ENCODE peak calls at places on chromosomes 5 and 9, in four cellular contexts. One of them, this sample, is unnamed.

GRCh38 chr5:94847726-94848125 is 229.3 kb downstream of the SLF1 start:
- DNase-seq in CD4-positive, alpha-beta memory T cell: no peak
- DNase-seq in SJSA1: no peak
- DNase-seq in tibial nerve: no peak
- DNase-seq in this sample: no peak

GRCh38 chr9:95425910-95426551 is 90.7 kb downstream of the PTCH1 start:
- DNase-seq in CD4-positive, alpha-beta memory T cell: no peak
- DNase-seq in SJSA1: no peak
- DNase-seq in tibial nerve: no peak
- DNase-seq in this sample: no peak

GRCh38 chr9:5288591-5288990 is 15.9 kb downstream of the RLN2 start:
- DNase-seq in CD4-positive, alpha-beta memory T cell: no peak
- DNase-seq in SJSA1: no peak
- DNase-seq in tibial nerve: no peak
- DNase-seq in this sample: no peak

GRCh38 chr5:171434874-171435273 is 15.4 kb downstream of the FGF18 start:
- DNase-seq in CD4-positive, alpha-beta memory T cell: no peak
- DNase-seq in SJSA1: no peak
- DNase-seq in tibial nerve: no peak
- DNase-seq in this sample: no peak

GRCh38 chr9:128244443-128245226 is 31.2 kb downstream of the GOLGA2 start:
- DNase-seq in CD4-positive, alpha-beta memory T cell: no peak
- DNase-seq in SJSA1: peak; percentile 22
- DNase-seq in tibial nerve: peak; percentile 83
- DNase-seq in this sample: peak; percentile 81

GRCh38 chr5:132557425-132557805 is 638 bp downstream of the RAD50 start:
- DNase-seq in CD4-positive, alpha-beta memory T cell: no peak
- DNase-seq in SJSA1: no peak
- DNase-seq in tibial nerve: no peak
- DNase-seq in this sample: peak; percentile 64

GRCh38 chr5:124519396-124519795 is 227.0 kb downstream of the ZNF608 start:
- DNase-seq in CD4-positive, alpha-beta memory T cell: no peak
- DNase-seq in SJSA1: peak; percentile 22
- DNase-seq in tibial nerve: no peak
- DNase-seq in this sample: no peak

GRCh38 chr9:79570449-79571308 is 1.1 kb upstream of the TLE4 start:
- DNase-seq in CD4-positive, alpha-beta memory T cell: peak; percentile 20
- DNase-seq in SJSA1: peak; percentile 15
- DNase-seq in tibial nerve: no peak
- DNase-seq in this sample: peak; percentile 55

GRCh38 chr9:96495341-96495740 is 45.4 kb downstream of the HABP4 start:
- DNase-seq in CD4-positive, alpha-beta memory T cell: no peak
- DNase-seq in SJSA1: no peak
- DNase-seq in tibial nerve: no peak
- DNase-seq in this sample: peak; percentile 53

GRCh38 chr5:107274576-107274975 is 396.2 kb downstream of the EFNA5 start:
- DNase-seq in CD4-positive, alpha-beta memory T cell: no peak
- DNase-seq in SJSA1: no peak
- DNase-seq in tibial nerve: no peak
- DNase-seq in this sample: no peak

GRCh38 chr5:93735378-93735777 is 6.0 kb downstream of the POU5F2 start:
- DNase-seq in CD4-positive, alpha-beta memory T cell: no peak
- DNase-seq in SJSA1: no peak
- DNase-seq in tibial nerve: no peak
- DNase-seq in this sample: no peak

GRCh38 chr5:172007795-172008465 is 1.5 kb upstream of the FBXW11 start:
- DNase-seq in CD4-positive, alpha-beta memory T cell: no peak
- DNase-seq in SJSA1: no peak
- DNase-seq in tibial nerve: no peak
- DNase-seq in this sample: no peak

DNA sequence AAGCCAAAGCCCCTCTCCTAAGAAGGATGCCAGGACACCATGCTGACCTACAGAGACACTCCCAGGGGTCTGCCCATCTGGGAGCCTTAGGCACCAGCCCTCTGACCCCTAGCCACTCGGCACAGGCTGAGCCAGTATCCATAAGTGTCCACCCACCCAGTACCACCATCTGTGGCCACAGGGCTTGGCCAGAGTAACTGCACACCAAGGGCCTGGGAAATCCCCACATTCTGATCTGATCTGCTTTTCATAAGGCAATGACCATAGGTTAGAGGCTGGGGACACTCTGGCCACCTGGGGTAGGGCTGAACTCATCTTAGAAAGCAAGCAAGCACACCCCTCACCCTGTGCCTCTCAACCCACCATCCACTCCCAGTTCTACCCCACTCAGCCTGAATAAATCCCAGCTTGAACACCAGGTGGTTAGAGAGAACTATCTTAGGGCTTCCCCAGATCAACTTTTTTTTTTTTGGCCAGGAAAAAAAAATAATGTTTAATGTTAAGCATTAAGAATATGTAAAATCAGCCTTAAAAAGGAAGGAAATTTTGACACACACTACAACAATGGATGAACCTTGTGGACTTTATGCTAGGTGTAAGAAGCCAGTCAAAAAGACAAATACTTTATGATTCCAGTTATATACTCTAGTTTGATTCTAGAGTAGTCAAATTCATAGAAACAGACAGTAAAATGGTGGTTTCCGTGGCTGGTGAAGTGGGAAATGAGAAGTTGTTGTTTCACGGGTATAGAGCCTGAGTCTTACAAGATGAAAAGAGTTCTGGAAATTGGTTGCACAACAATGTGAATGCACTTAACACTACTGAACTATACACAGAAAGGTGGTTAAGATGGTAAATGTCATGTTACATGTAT is 6.2 kb downstream of the GNPDA1 start:
- DNase-seq in CD4-positive, alpha-beta memory T cell: peak; percentile 25
- DNase-seq in SJSA1: no peak
- DNase-seq in tibial nerve: no peak
- DNase-seq in this sample: no peak
- H3K4me1 ChIP-seq in CD4-positive, alpha-beta memory T cell: peaks cover 24% of the 10 kb centered on the region
- H3K4me1 ChIP-seq in SJSA1: no peaks in the 10 kb centered on the region
- H3K4me1 ChIP-seq in tibial nerve: no peaks in the 10 kb centered on the region
- H3K4me1 ChIP-seq in this sample: peaks cover 2% of the 10 kb centered on the region

GRCh38 chr9:109251776-109252106 is 69.1 kb downstream of the EPB41L4B start:
- DNase-seq in CD4-positive, alpha-beta memory T cell: no peak
- DNase-seq in SJSA1: no peak
- DNase-seq in tibial nerve: no peak
- DNase-seq in this sample: no peak

GRCh38 chr9:109251080-109251775 is 69.6 kb downstream of the EPB41L4B start:
- DNase-seq in CD4-positive, alpha-beta memory T cell: no peak
- DNase-seq in SJSA1: peak; percentile 85
- DNase-seq in tibial nerve: no peak
- DNase-seq in this sample: peak; percentile 56

GRCh38 chr9:109250311-109250741 is 70.5 kb downstream of the EPB41L4B start:
- DNase-seq in CD4-positive, alpha-beta memory T cell: no peak
- DNase-seq in SJSA1: no peak
- DNase-seq in tibial nerve: no peak
- DNase-seq in this sample: no peak

GRCh38 chr9:109249615-109250014 is 71.2 kb downstream of the EPB41L4B start:
- DNase-seq in CD4-positive, alpha-beta memory T cell: no peak
- DNase-seq in SJSA1: no peak
- DNase-seq in tibial nerve: no peak
- DNase-seq in this sample: no peak

GRCh38 chr9:109250771-109251079 is 70.1 kb downstream of the EPB41L4B start:
- DNase-seq in CD4-positive, alpha-beta memory T cell: no peak
- DNase-seq in SJSA1: no peak
- DNase-seq in tibial nerve: no peak
- DNase-seq in this sample: no peak
- H3K4me1 ChIP-seq in CD4-positive, alpha-beta memory T cell: no peaks in the 10 kb centered on the region
- H3K4me1 ChIP-seq in SJSA1: peaks cover 60% of the 10 kb centered on the region
- H3K4me1 ChIP-seq in tibial nerve: no peaks in the 10 kb centered on the region
- H3K4me1 ChIP-seq in this sample: peaks cover 18% of the 10 kb centered on the region

GRCh38 chr5:174596429-174596828 is 128.0 kb upstream of the MSX2 start:
- DNase-seq in CD4-positive, alpha-beta memory T cell: no peak
- DNase-seq in SJSA1: no peak
- DNase-seq in tibial nerve: no peak
- DNase-seq in this sample: no peak

GRCh38 chr5:174601937-174602336 is 122.4 kb upstream of the MSX2 start:
- DNase-seq in CD4-positive, alpha-beta memory T cell: no peak
- DNase-seq in SJSA1: no peak
- DNase-seq in tibial nerve: no peak
- DNase-seq in this sample: no peak

GRCh38 chr5:174599992-174600391 is 124.4 kb upstream of the MSX2 start:
- DNase-seq in CD4-positive, alpha-beta memory T cell: no peak
- DNase-seq in SJSA1: no peak
- DNase-seq in tibial nerve: no peak
- DNase-seq in this sample: no peak
- H3K4me1 ChIP-seq in CD4-positive, alpha-beta memory T cell: no peaks in the 10 kb centered on the region
- H3K4me1 ChIP-seq in SJSA1: no peaks in the 10 kb centered on the region
- H3K4me1 ChIP-seq in tibial nerve: no peaks in the 10 kb centered on the region
- H3K4me1 ChIP-seq in this sample: peaks cover 7% of the 10 kb centered on the region

GRCh38 chr5:139273322-139273571 is 20.3 kb upstream of the MATR3 start:
- DNase-seq in CD4-positive, alpha-beta memory T cell: no peak
- DNase-seq in SJSA1: no peak
- DNase-seq in tibial nerve: no peak
- DNase-seq in this sample: no peak

GRCh38 chr5:139272471-139273321 is 20.8 kb upstream of the MATR3 start:
- DNase-seq in CD4-positive, alpha-beta memory T cell: peak; percentile 38
- DNase-seq in SJSA1: peak; percentile 46
- DNase-seq in tibial nerve: no peak
- DNase-seq in this sample: no peak

GRCh38 chr5:139268364-139269202 is 25.0 kb upstream of the MATR3 start:
- DNase-seq in CD4-positive, alpha-beta memory T cell: no peak
- DNase-seq in SJSA1: peak; percentile 31
- DNase-seq in tibial nerve: no peak
- DNase-seq in this sample: no peak

GRCh38 chr5:139273572-139274264 is 19.8 kb upstream of the MATR3 start:
- DNase-seq in CD4-positive, alpha-beta memory T cell: peak; percentile 88
- DNase-seq in SJSA1: peak; percentile 97
- DNase-seq in tibial nerve: peak; percentile 61
- DNase-seq in this sample: peak; percentile 93

GRCh38 chr5:139271201-139272027 is 22.1 kb upstream of the MATR3 start:
- DNase-seq in CD4-positive, alpha-beta memory T cell: no peak
- DNase-seq in SJSA1: peak; percentile 84
- DNase-seq in tibial nerve: no peak
- DNase-seq in this sample: no peak
- H3K4me1 ChIP-seq in CD4-positive, alpha-beta memory T cell: peaks cover 35% of the 10 kb centered on the region
- H3K4me1 ChIP-seq in SJSA1: peaks cover 43% of the 10 kb centered on the region
- H3K4me1 ChIP-seq in tibial nerve: peaks cover 10% of the 10 kb centered on the region
- H3K4me1 ChIP-seq in this sample: peaks cover 40% of the 10 kb centered on the region

GRCh38 chr9:136969150-136969549 is 8.2 kb upstream of the PTGDS start:
- DNase-seq in CD4-positive, alpha-beta memory T cell: no peak
- DNase-seq in SJSA1: no peak
- DNase-seq in tibial nerve: peak; percentile 42
- DNase-seq in this sample: no peak

GRCh38 chr9:136965771-136966484 is 11.4 kb upstream of the PTGDS start:
- DNase-seq in CD4-positive, alpha-beta memory T cell: peak; percentile 45
- DNase-seq in SJSA1: no peak
- DNase-seq in tibial nerve: no peak
- DNase-seq in this sample: no peak

GRCh38 chr9:136969774-136970173 is 7.5 kb upstream of the PTGDS start:
- DNase-seq in CD4-positive, alpha-beta memory T cell: no peak
- DNase-seq in SJSA1: no peak
- DNase-seq in tibial nerve: no peak
- DNase-seq in this sample: no peak

GRCh38 chr9:136970361-136970760 is 6.9 kb upstream of the PTGDS start:
- DNase-seq in CD4-positive, alpha-beta memory T cell: no peak
- DNase-seq in SJSA1: no peak
- DNase-seq in tibial nerve: no peak
- DNase-seq in this sample: no peak

GRCh38 chr9:136968333-136969127 is 8.8 kb upstream of the PTGDS start:
- DNase-seq in CD4-positive, alpha-beta memory T cell: no peak
- DNase-seq in SJSA1: no peak
- DNase-seq in tibial nerve: no peak
- DNase-seq in this sample: no peak
- H3K4me1 ChIP-seq in CD4-positive, alpha-beta memory T cell: peaks cover 30% of the 10 kb centered on the region
- H3K4me1 ChIP-seq in SJSA1: no peaks in the 10 kb centered on the region
- H3K4me1 ChIP-seq in tibial nerve: peaks cover 16% of the 10 kb centered on the region
- H3K4me1 ChIP-seq in this sample: peaks cover 8% of the 10 kb centered on the region

DNA sequence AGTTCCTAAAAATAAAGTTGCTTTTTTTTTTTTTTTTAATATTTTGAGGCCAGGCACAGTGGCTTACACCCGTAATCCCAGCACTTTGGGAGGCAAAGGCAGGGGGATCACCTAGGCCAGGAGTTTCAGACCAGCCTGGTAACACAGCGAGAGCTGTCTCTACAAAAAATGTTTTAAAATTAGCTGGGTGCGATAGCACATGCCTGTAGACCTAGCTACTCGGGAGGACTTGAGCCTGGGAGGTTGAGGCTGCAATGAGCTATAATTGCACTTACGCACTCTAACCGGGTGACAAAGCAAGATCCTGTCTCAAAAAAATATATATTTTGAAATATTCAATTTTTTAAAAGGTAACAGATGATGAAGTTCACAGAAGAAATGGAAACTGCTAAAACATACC is 22.9 kb downstream of the GOLPH3 start:
- DNase-seq in CD4-positive, alpha-beta memory T cell: no peak
- DNase-seq in SJSA1: no peak
- DNase-seq in tibial nerve: no peak
- DNase-seq in this sample: no peak
- H3K4me1 ChIP-seq in CD4-positive, alpha-beta memory T cell: peaks cover 83% of the 10 kb centered on the region
- H3K4me1 ChIP-seq in SJSA1: no peaks in the 10 kb centered on the region
- H3K4me1 ChIP-seq in tibial nerve: peaks cover 21% of the 10 kb centered on the region
- H3K4me1 ChIP-seq in this sample: peaks cover 78% of the 10 kb centered on the region

This sample was measured in lower lobe of right lung.